ENCODE peak calls at places on chromosomes 7 and 10, in seven cellular contexts. R, J, G, C, N, U and B are unnamed samples.
A peak's percentile ranks its signal among the peaks of the same experiment; 100 is the strongest.

GRCh38 chr7:29442146-29442545 is 121.5 kb upstream of the PRR15 start:
- DNase-seq in C (no peak), R (no peak), J (no peak), G (no peak), N (peak; percentile 27), U (no peak), B (no peak)

GRCh38 chr10:87961314-87961713 is 97.9 kb downstream of the PTEN start:
- DNase-seq in U (no peak), J (no peak), R (no peak), C (no peak), G (no peak), N (peak; percentile 61), B (no peak)

GRCh38 chr7:17633099-17633498 is 307.2 kb downstream of the SNX13 start:
- DNase-seq in U (no peak), J (no peak), G (no peak), R (no peak), C (no peak), N (peak; percentile 40), B (no peak)

GRCh38 chr7:106957766-106958165 is 86.7 kb upstream of the PRKAR2B start:
- DNase-seq in J (no peak), U (peak; percentile 20), N (peak; percentile 24), R (no peak), C (peak; percentile 10), G (no peak), B (no peak)

GRCh38 chr7:159141660-159142059 is 3.0 kb downstream of the VIPR2 start:
- DNase-seq in C (no peak), R (no peak), N (no peak), G (no peak), J (no peak), U (no peak), B (no peak)

GRCh38 chr10:22340362-22341189 is 4.7 kb upstream of the SPAG6 start:
- DNase-seq in J (peak; percentile 74), N (peak; percentile 86), R (peak; percentile 82), G (peak; percentile 64), C (peak; percentile 72), U (peak; percentile 76), B (peak; percentile 71)

GRCh38 chr7:47693161-47693740 is 111.3 kb upstream of the TNS3 start:
- DNase-seq in C (peak; percentile 33), G (no peak), J (no peak), N (peak; percentile 24), R (no peak), U (no peak), B (no peak)

GRCh38 chr7:129773871-129774270 is 162.4 kb downstream of the NRF1 start:
- DNase-seq in C (no peak), J (no peak), U (no peak), N (no peak), G (no peak), R (no peak), B (no peak)

GRCh38 chr7:66265566-66265965 is 60.4 kb downstream of the TPST1 start:
- DNase-seq in J (no peak), U (peak; percentile 49), R (no peak), G (no peak), N (peak; percentile 64), C (no peak), B (no peak)

GRCh38 chr7:44244282-44244681 is 43.5 kb downstream of the YKT6 start:
- DNase-seq in N (peak; percentile 33), G (peak; percentile 7), R (no peak), U (peak; percentile 57), J (no peak), C (no peak), B (no peak)

GRCh38 chr10:22684707-22685106 is 29.7 kb downstream of the PIP4K2A start:
- DNase-seq in C (no peak), U (no peak), R (no peak), J (no peak), G (no peak), N (no peak), B (no peak)

GRCh38 chr7:116446179-116446855 is 53.2 kb upstream of the CAV2 start:
- DNase-seq in R (no peak), G (no peak), U (no peak), J (no peak), C (no peak), N (no peak), B (no peak)

GRCh38 chr10:44198096-44198779 is 186.7 kb downstream of the CXCL12 start:
- DNase-seq in N (peak; percentile 84), G (no peak), J (no peak), U (no peak), R (no peak), C (no peak), B (no peak)

GRCh38 chr7:30896783-30897617 is 14.7 kb upstream of the AQP1 start:
- DNase-seq in U (no peak), G (no peak), N (no peak), C (no peak), R (no peak), J (peak; percentile 81), B (no peak)

GRCh38 chr10:22259280-22259679 is 41.5 kb upstream of the EBLN1 start:
- DNase-seq in G (peak; percentile 25), R (no peak), C (no peak), N (no peak), J (no peak), U (peak; percentile 4), B (peak; percentile 26)

GRCh38 chr10:6840766-6841165 is 260.7 kb upstream of the PRKCQ start:
- DNase-seq in J (no peak), C (no peak), R (no peak), N (peak; percentile 35), G (no peak), U (no peak), B (no peak)

GRCh38 chr10:63173468-63174227 is 40.5 kb downstream of the NRBF2 start:
- DNase-seq in C (no peak), N (no peak), J (no peak), U (peak; percentile 42), R (no peak), G (no peak), B (no peak)

GRCh38 chr10:63171926-63172325 is 38.8 kb downstream of the NRBF2 start:
- DNase-seq in U (no peak), C (no peak), N (no peak), J (no peak), G (no peak), R (no peak), B (no peak)

GRCh38 chr10:63169063-63169462 is 35.9 kb downstream of the NRBF2 start:
- DNase-seq in N (no peak), R (no peak), U (no peak), G (no peak), C (no peak), J (no peak), B (no peak)

GRCh38 chr10:63169624-63170023 is 36.5 kb downstream of the NRBF2 start:
- DNase-seq in C (no peak), U (no peak), R (no peak), N (no peak), G (no peak), J (no peak), B (no peak)

GRCh38 chr10:63171255-63171654 is 38.1 kb downstream of the NRBF2 start:
- DNase-seq in G (no peak), R (no peak), C (no peak), N (no peak), U (no peak), J (no peak), B (no peak)
- H3K4me1 ChIP-seq in G (no peaks in the 10 kb centered on the region), R (peaks cover 40% of the 10 kb centered on the region), C (no peaks in the 10 kb centered on the region), N (peaks cover 30% of the 10 kb centered on the region), U (peaks cover 16% of the 10 kb centered on the region), J (no peaks in the 10 kb centered on the region), B (peaks cover 4% of the 10 kb centered on the region)

DNA sequence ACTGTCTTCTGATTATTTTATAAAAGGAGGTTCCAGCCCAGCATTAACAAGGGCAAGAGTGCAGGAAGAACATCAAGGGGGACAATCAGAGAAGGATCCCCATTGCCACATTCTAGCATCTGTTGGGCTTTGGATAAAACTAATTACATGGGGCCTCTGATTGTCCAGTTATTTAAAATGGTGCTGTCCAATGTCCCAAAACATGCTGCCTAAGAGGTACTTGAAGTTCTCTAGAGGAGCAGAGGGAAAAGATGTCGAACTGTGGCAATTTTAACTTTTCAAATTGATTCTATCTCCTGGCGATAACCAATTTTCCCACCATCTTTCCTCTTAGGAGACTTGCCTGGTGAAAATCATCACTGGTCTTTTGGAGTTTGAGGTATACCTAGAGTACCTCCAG is 2.2 kb downstream of the IL6 start:
- DNase-seq in C (no peak), U (no peak), N (peak; percentile 15), G (no peak), R (no peak), J (no peak), B (no peak)
- H3K4me3 ChIP-seq in C (no peak overlapping the region), U (no peak overlapping the region), N (peak overlapping the region; percentile 88), G (no peak overlapping the region), R (no peak overlapping the region), J (no peak overlapping the region), B (no peak overlapping the region)

GRCh38 chr10:98431016-98431415 is 15.7 kb downstream of the HPS1 start:
- DNase-seq in R (no peak), N (no peak), U (no peak), J (no peak), G (no peak), C (no peak), B (no peak)
- H3K4me1 ChIP-seq in R (no peaks in the 10 kb centered on the region), N (no peaks in the 10 kb centered on the region), U (no peaks in the 10 kb centered on the region), J (no peaks in the 10 kb centered on the region), G (no peaks in the 10 kb centered on the region), C (peaks cover 8% of the 10 kb centered on the region), B (no peaks in the 10 kb centered on the region)

GRCh38 chr7:28410628-28411578 is 1.4 kb upstream of the CREB5 start:
- DNase-seq in N (peak; percentile 64), U (no peak), R (peak; percentile 85), C (no peak), J (peak; percentile 32), G (no peak), B (no peak)

GRCh38 chr7:28408974-28409715 is 3.2 kb upstream of the CREB5 start:
- DNase-seq in G (peak; percentile 13), J (peak; percentile 92), U (peak; percentile 4), R (peak; percentile 99), N (peak; percentile 98), C (peak; percentile 61), B (peak; percentile 13)

GRCh38 chr7:28411876-28412662 is at the start of gene CREB5:
- DNase-seq in U (peak; percentile 34), N (no peak), J (no peak), G (no peak), R (no peak), C (no peak), B (no peak)

GRCh38 chr7:28408105-28408973 is 4.0 kb upstream of the CREB5 start:
- DNase-seq in U (no peak), J (no peak), N (no peak), R (peak; percentile 90), G (no peak), C (no peak), B (no peak)

DNA sequence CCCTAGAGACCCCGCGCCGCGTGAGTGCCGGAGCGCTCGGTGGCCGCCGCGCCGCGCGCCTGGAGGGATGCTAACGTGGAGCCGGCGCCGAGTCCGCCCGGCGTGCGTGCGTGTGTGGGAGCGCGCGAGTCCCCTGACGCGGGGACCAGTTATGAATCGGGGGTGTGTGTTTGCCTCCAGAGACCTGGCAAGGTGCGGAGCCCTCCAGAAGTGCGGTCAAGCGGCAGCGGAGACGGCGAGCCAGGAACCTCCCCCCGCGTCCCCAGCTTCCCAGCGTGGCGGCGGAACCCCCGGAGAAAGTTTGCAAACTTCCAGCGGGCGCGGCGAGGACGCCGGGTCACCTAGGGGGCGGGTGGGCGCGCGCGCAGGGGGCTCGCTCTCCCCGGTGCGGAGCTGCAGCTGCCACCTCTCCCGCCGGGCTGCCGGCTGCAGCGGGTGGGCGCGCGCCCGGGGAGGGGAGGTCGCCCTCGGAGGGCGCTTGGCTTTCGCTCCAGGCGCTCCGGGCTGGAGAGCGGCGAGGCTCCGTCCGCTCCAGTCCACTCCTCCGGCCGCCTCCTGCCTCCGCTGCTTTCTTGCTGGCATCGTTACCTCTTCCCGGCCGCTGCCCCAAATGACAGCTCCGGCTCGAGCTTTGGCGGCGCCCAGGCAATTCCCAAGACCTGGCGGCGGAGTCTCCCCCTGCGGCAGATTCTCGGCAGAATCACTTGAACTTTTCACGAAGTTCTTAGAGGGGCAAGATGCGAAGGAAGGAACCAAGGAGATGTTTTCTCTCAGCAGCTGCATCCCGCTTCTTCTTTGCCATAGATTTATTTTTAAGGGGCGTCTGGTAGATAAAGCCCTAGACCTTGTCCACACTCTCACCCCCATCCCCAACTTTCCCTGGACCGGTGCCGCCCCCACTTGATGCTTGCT is 2.3 kb upstream of the CREB5 start:
- DNase-seq in U (no peak), G (no peak), R (peak; percentile 84), C (no peak), N (peak; percentile 72), J (peak; percentile 39), B (no peak)
- H3K4me3 ChIP-seq in U (peak overlapping the region; percentile 48), G (peak overlapping the region; percentile 34), R (peak overlapping the region; percentile 45), C (peak overlapping the region; percentile 63), N (peak overlapping the region; percentile 86), J (peak overlapping the region; percentile 31), B (no peak overlapping the region)